ENCODE peak calls at places on chromosomes 3 and 15, in eight cellular contexts. N is H9, G is GM23338, J is NCI-H748 treated with DMSO at 0.1 percent for 48 hours, K is MM.1S, B is RCC 7860, I is AG04450, T is activated T-cell treated with anti-CD3 and anti-CD28 coated beads for 1 hour. C is an unnamed sample.

GRCh38 chr3:89107461-89108035 is at the start of gene EPHA3:
- DNase-seq in N (peak), G (peak), J (peak), K (peak), B (no peak), I (peak), T (no peak), C (peak)

GRCh38 chr15:46059921-46060565 is 425.2 kb downstream of the SQOR start:
- DNase-seq in N (no peak), G (no peak), J (no peak), K (no peak), B (no peak), I (no peak), T (no peak), C (no peak)

GRCh38 chr3:101182734-101183133 is 137.6 kb downstream of the IMPG2 start:
- DNase-seq in N (no peak), G (no peak), J (no peak), K (no peak), B (no peak), I (no peak), T (no peak), C (peak)

GRCh38 chr3:157543491-157544035 is 40.3 kb upstream of the VEPH1 start:
- DNase-seq in N (no peak), G (no peak), J (no peak), K (no peak), B (no peak), I (no peak), T (no peak), C (no peak)

GRCh38 chr15:75904241-75904631 is 558 bp downstream of the FBXO22 start:
- DNase-seq in N (peak), G (peak), J (peak), K (peak), B (peak), I (no peak), T (no peak), C (peak)

GRCh38 chr15:69081310-69082004 is 67.0 kb downstream of the NOX5 start:
- DNase-seq in N (peak), G (peak), J (no peak), K (no peak), B (no peak), I (no peak), T (no peak), C (peak)

GRCh38 chr15:31352911-31353811 is 26.5 kb downstream of the KLF13 start:
- DNase-seq in N (no peak), G (no peak), J (no peak), K (peak), B (no peak), I (peak), T (no peak), C (no peak)

GRCh38 chr3:66971891-66972551 is 26.1 kb upstream of the KBTBD8 start:
- DNase-seq in N (peak), G (peak), J (peak), K (peak), B (peak), I (peak), T (peak), C (peak)

GRCh38 chr3:197368330-197368729 is 69.9 kb upstream of the DLG1 start:
- DNase-seq in N (no peak), G (peak), J (no peak), K (no peak), B (no peak), I (no peak), T (no peak), C (no peak)

GRCh38 chr3:56952051-56952450 is 108.4 kb upstream of the SPATA12 start:
- DNase-seq in N (no peak), G (no peak), J (no peak), K (no peak), B (no peak), I (no peak), T (no peak), C (no peak)

GRCh38 chr3:133487204-133487603 is 86.3 kb upstream of the CDV3 start:
- DNase-seq in N (peak), G (no peak), J (no peak), K (no peak), B (no peak), I (no peak), T (no peak), C (no peak)

GRCh38 chr3:144831955-144832716 is 860.5 kb downstream of the DIPK2A start:
- DNase-seq in N (no peak), G (no peak), J (no peak), K (no peak), B (no peak), I (no peak), T (no peak), C (no peak)

GRCh38 chr15:101532865-101533264 is 43.4 kb upstream of the PCSK6 start:
- DNase-seq in N (no peak), G (no peak), J (no peak), K (no peak), B (no peak), I (no peak), T (no peak), C (no peak)

C was measured in ELF-1.